ENCODE peak calls at places on chromosomes 2 and 18, in eight cellular contexts. Q is HepG2; X is CD8-positive, alpha-beta memory T cell; I is right lobe of liver; V is thoracic aorta; W is cardiac muscle cell; K is kidney; L is adipocyte. A is an unnamed sample. For H3K4me1, the result is how much of the 10 kb centered on the place peaks cover.

GRCh38 chr18:50970006-50970405 is 2.2 kb downstream of the ELAC1 start:
- DNase-seq in I (peak), K (no peak), V (no peak), L (no peak), Q (no peak), X (no peak), W (no peak), A (no peak)

GRCh38 chr2:120940726-120941256 is 205.1 kb downstream of the GLI2 start:
- DNase-seq in L (no peak), V (no peak), W (no peak), X (no peak), K (no peak), I (no peak), Q (no peak), A (no peak)

GRCh38 chr2:218029366-218030360 is 26.9 kb upstream of the TNS1 start:
- DNase-seq in L (no peak), X (no peak), Q (no peak), K (no peak), V (no peak), I (no peak), W (no peak), A (no peak)

GRCh38 chr2:231717281-231718180 is 9.2 kb downstream of the PTMA start:
- DNase-seq in Q (peak), V (no peak), W (peak), L (no peak), X (no peak), K (peak), I (no peak), A (no peak)

GRCh38 chr2:164964744-164965143 is 9.4 kb upstream of the SLC38A11 start:
- DNase-seq in X (no peak), V (no peak), L (no peak), K (no peak), I (no peak), Q (no peak), W (no peak), A (no peak)

GRCh38 chr2:32858713-32859112 is 88.0 kb upstream of the LTBP1 start:
- DNase-seq in Q (no peak), V (no peak), X (no peak), I (no peak), W (no peak), L (no peak), K (no peak), A (no peak)

GRCh38 chr2:81767173-81767720 is 1462.7 kb upstream of the LRRTM1 start:
- DNase-seq in I (no peak), V (no peak), K (no peak), W (peak), X (no peak), L (no peak), Q (no peak), A (no peak)

GRCh38 chr2:25304339-25304728 is 37.4 kb downstream of the DNMT3A start:
- DNase-seq in X (no peak), I (no peak), Q (no peak), W (peak), V (no peak), L (no peak), K (no peak), A (no peak)

GRCh38 chr18:60804412-60804811 is 431.8 kb upstream of the MC4R start:
- DNase-seq in I (no peak), X (no peak), V (no peak), L (no peak), K (no peak), Q (no peak), W (no peak), A (no peak)

GRCh38 chr18:2173464-2173863 is 397.8 kb downstream of the METTL4 start:
- DNase-seq in X (no peak), W (peak), I (no peak), K (no peak), L (peak), Q (no peak), V (no peak), A (no peak)

GRCh38 chr2:177265386-177265690 is 811 bp upstream of the NFE2L2 start:
- DNase-seq in V (no peak), L (peak), W (no peak), I (peak), K (no peak), X (no peak), Q (no peak), A (no peak)

GRCh38 chr2:224847961-224848850 is 132.0 kb upstream of the CCDC195 start:
- DNase-seq in X (no peak), I (no peak), L (peak), Q (no peak), V (no peak), K (no peak), W (peak), A (no peak)

GRCh38 chr18:9333441-9334350 is 877 bp upstream of the TWSG1 start:
- DNase-seq in V (no peak), L (no peak), I (peak), X (no peak), Q (no peak), W (no peak), K (peak), A (peak)

GRCh38 chr2:109189751-109190150 is 60.7 kb downstream of the SH3RF3 start:
- DNase-seq in V (no peak), X (no peak), W (no peak), I (no peak), L (peak), K (no peak), Q (no peak), A (no peak)

GRCh38 chr2:161913865-161914264 is 160.2 kb downstream of the DPP4 start:
- DNase-seq in I (no peak), Q (no peak), V (no peak), K (no peak), W (peak), X (no peak), L (peak), A (no peak)

GRCh38 chr2:165410231-165410630 is 59.3 kb upstream of the CSRNP3 start:
- DNase-seq in X (no peak), K (no peak), I (no peak), V (no peak), L (peak), Q (no peak), W (no peak), A (no peak)

GRCh38 chr18:74994502-74995403 is 214.2 kb downstream of the PTGR3 start:
- DNase-seq in V (no peak), Q (no peak), K (no peak), X (peak), L (no peak), W (peak), I (no peak), A (no peak)

GRCh38 chr18:45666520-45666919 is 51.2 kb downstream of the SLC14A2 start:
- DNase-seq in X (peak), L (no peak), W (no peak), Q (peak), I (no peak), K (no peak), V (no peak), A (no peak)

GRCh38 chr2:11744631-11745394 is 1.6 kb upstream of the LPIN1 start:
- DNase-seq in X (no peak), W (peak), I (no peak), Q (peak), K (peak), V (no peak), L (peak), A (no peak)

GRCh38 chr18:23137788-23138216 is 2.5 kb downstream of the CABLES1 start:
- DNase-seq in V (no peak), K (no peak), W (no peak), Q (no peak), L (no peak), I (no peak), X (no peak), A (no peak)

GRCh38 chr18:59232309-59233016 is 12.5 kb downstream of the GRP start:
- DNase-seq in Q (no peak), W (no peak), I (no peak), X (no peak), L (no peak), V (no peak), K (no peak), A (no peak)

GRCh38 chr2:120272763-120273481 is 20.3 kb downstream of the RALB start:
- DNase-seq in I (no peak), Q (peak), L (no peak), V (no peak), K (no peak), W (no peak), X (no peak), A (no peak)

GRCh38 chr2:26453421-26454329 is 24.2 kb downstream of the OTOF start:
- DNase-seq in Q (no peak), V (no peak), I (no peak), L (no peak), W (no peak), X (no peak), K (no peak), A (no peak)

GRCh38 chr2:237998530-237998929 is 31.7 kb downstream of the UBE2F start:
- DNase-seq in Q (peak), K (no peak), V (no peak), X (peak), W (peak), L (peak), I (no peak), A (no peak)

GRCh38 chr18:55275042-55275897 is 312.7 kb downstream of the TCF4 start:
- DNase-seq in W (peak), I (peak), L (peak), V (peak), X (no peak), K (no peak), Q (no peak), A (no peak)

GRCh38 chr2:170025223-170025622 is 152.7 kb upstream of the MYO3B start:
- DNase-seq in I (no peak), L (no peak), X (no peak), W (no peak), V (no peak), K (no peak), Q (no peak), A (no peak)

GRCh38 chr2:77720115-77720514 is 197.9 kb upstream of the LRRTM4 start:
- DNase-seq in K (no peak), X (no peak), Q (no peak), V (no peak), L (no peak), I (no peak), W (no peak), A (no peak)

GRCh38 chr2:200479617-200480292 is 30.1 kb downstream of the KCTD18 start:
- DNase-seq in Q (peak), V (no peak), I (no peak), X (no peak), W (peak), K (no peak), L (peak), A (no peak)

GRCh38 chr18:9700261-9700796 is 7.8 kb upstream of the RAB31 start:
- DNase-seq in V (no peak), I (no peak), W (peak), L (no peak), K (no peak), X (no peak), Q (no peak), A (no peak)

GRCh38 chr2:871926-872680 is 78.5 kb upstream of the SNTG2 start:
- DNase-seq in Q (no peak), K (no peak), X (no peak), W (no peak), L (no peak), V (no peak), I (no peak), A (no peak)

GRCh38 chr2:236375973-236376476 is 111.8 kb upstream of the ASB18 start:
- DNase-seq in X (no peak), L (no peak), W (no peak), K (no peak), Q (no peak), V (no peak), I (no peak), A (no peak)

GRCh38 chr2:3045318-3045921 is 332.2 kb downstream of the EIPR1 start:
- DNase-seq in K (no peak), X (no peak), L (no peak), W (no peak), Q (no peak), V (no peak), I (no peak), A (no peak)

DNA sequence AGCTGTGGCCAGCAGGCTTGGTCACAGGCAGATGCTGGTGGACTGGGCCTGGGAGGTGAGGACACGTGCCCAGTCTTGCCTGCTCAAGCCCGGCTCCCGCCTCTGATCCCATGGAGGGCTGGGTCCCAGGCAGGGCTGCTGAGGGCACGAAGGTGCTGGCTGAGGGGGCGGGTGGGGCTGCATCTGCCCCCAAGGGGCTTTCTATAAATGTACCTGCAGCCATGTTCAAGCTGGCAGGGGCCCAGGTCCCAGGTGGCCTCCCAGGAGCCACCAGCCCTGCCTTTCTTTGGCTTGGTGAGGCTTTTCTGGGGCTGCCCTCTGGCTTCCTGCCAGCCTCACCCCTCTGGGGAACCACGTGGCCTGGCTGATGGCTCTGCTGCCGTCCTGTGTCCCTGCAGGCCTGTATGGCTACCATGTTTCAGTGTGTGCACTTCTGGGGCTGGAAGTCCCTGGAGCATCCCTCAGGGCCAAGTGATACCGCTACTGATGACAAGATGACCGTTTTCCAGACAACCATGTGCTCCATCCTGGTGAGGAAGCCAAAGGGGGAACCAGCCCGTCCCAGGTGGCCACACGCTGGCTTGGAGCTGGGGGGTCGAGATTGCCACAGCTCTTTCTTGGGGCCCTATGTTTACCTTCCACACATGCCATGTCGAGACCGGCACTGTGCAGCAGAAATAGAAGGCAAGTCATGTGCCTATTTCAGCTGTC is 23.2 kb downstream of the HJURP start:
- DNase-seq in X (no peak), V (no peak), I (no peak), K (peak), Q (no peak), W (no peak), L (no peak), A (no peak)
- H3K4me1 ChIP-seq in X (under half), V (under half), I (under half), K (under half), Q (under half), W (under half), L (under half), A (under half)

DNA sequence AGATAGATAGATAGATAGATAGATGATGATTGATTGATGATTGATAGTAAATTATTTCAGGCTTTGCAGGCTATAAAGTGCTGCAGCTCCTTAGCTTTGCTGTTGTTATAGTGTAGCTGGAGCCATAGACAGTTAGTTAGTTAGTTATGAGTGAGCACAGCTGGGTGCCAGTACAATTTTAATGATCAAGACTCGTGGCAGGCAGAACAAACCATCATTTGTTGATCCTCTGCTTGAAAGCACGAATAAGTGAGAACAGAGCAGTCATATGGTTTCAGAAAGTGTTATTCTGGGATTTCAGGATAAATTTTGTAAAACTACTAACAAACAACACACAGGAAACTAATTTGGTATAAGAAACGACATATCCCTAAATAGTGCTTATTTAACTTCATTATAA is 53.9 kb downstream of the THOC1 start:
- DNase-seq in X (no peak), L (no peak), V (no peak), I (no peak), W (no peak), K (no peak), Q (no peak), A (no peak)
- H3K4me1 ChIP-seq in X (under half), L (under half), V (under half), I (under half), W (under half), K (under half), Q (under half), A (under half)

GRCh38 chr2:96205888-96206287 is 2.7 kb downstream of the STARD7 start:
- DNase-seq in W (peak), I (no peak), X (no peak), Q (no peak), V (no peak), K (no peak), L (peak), A (no peak)

GRCh38 chr2:96204836-96205235 is 3.8 kb downstream of the STARD7 start:
- DNase-seq in X (no peak), I (no peak), K (no peak), W (no peak), Q (no peak), V (no peak), L (no peak), A (no peak)

GRCh38 chr2:96207073-96207777 is 1.4 kb downstream of the STARD7 start:
- DNase-seq in I (no peak), V (no peak), Q (no peak), L (peak), K (no peak), X (no peak), W (no peak), A (no peak)

GRCh38 chr2:96203130-96204028 is 5.2 kb downstream of the STARD7 start:
- DNase-seq in L (peak), X (peak), V (no peak), Q (no peak), K (no peak), W (no peak), I (no peak), A (no peak)

GRCh38 chr2:96205238-96205637 is 3.4 kb downstream of the STARD7 start:
- DNase-seq in Q (no peak), K (no peak), I (no peak), V (no peak), L (peak), X (no peak), W (no peak), A (no peak)
- H3K4me1 ChIP-seq in Q (half or more), K (under half), I (under half), V (half or more), L (half or more), X (half or more), W (under half), A (half or more)

GRCh38 chr2:19759880-19760279 is 141.9 kb downstream of the TTC32 start:
- DNase-seq in W (no peak), X (no peak), V (no peak), Q (no peak), K (no peak), I (no peak), L (no peak), A (no peak)
- H3K4me1 ChIP-seq in W (under half), X (under half), V (under half), Q (under half), K (under half), I (under half), L (under half), A (under half)

GRCh38 chr2:155393406-155393805 is 694.9 kb downstream of the KCNJ3 start:
- DNase-seq in K (no peak), L (no peak), W (no peak), X (no peak), V (no peak), Q (no peak), I (no peak), A (no peak)

GRCh38 chr2:155384555-155385123 is 686.1 kb downstream of the KCNJ3 start:
- DNase-seq in Q (no peak), I (no peak), L (no peak), W (no peak), V (no peak), K (no peak), X (no peak), A (no peak)

GRCh38 chr2:155391613-155392012 is 693.1 kb downstream of the KCNJ3 start:
- DNase-seq in L (no peak), X (no peak), V (no peak), W (no peak), I (no peak), Q (no peak), K (no peak), A (no peak)

DNA sequence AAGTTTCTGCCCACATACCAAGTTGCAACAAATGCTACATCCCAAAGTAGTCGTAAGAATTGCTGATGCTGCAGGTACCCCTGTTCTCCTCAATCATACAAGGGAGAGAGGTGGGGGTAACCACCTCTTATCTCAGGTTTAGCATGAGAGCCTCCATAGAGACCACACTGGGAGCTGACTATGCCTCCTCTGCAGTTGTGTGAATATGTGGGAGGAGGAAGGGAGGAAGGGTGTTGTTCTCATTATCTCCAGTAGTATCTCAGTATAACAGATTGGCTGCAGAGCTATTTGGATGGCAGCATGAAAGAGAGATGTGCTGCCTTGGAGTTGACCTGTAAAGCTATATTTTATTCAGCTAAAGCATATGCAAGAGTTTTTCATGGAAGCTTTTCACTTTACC is 690.7 kb downstream of the KCNJ3 start:
- DNase-seq in W (no peak), L (no peak), Q (no peak), K (no peak), X (no peak), V (no peak), I (no peak), A (no peak)
- H3K4me1 ChIP-seq in W (under half), L (under half), Q (under half), K (under half), X (under half), V (under half), I (under half), A (under half)